ENCODE peak calls at places on chromosomes 2 and 18, in four cellular contexts. D is H1, Z is HepG2, J is K562. C is an unnamed sample.

GRCh38 chr2:138017824-138018223 is 53.6 kb downstream of the HNMT start:
- DNase-seq in D (no peak), Z (no peak), J (no peak), C (no peak)

GRCh38 chr2:103008586-103008985 is 246.8 kb downstream of the TMEM182 start:
- DNase-seq in D (peak; percentile 44), Z (peak; percentile 11), J (no peak), C (no peak)

GRCh38 chr18:36809590-36810381 is 19.0 kb downstream of the TPGS2 start:
- DNase-seq in D (no peak), Z (peak; percentile 56), J (peak; percentile 79), C (peak; percentile 39)

GRCh38 chr2:42113427-42113826 is 55.7 kb upstream of the EML4 start:
- DNase-seq in D (no peak), Z (no peak), J (no peak), C (no peak)

GRCh38 chr2:157748371-157749132 is 119.9 kb upstream of the ACVR1C start:
- DNase-seq in D (no peak), Z (no peak), J (no peak), C (no peak)

GRCh38 chr2:240820014-240820606 is at the start of gene KIF1A:
- DNase-seq in D (peak; percentile 84), Z (no peak), J (no peak), C (no peak)

GRCh38 chr2:43676322-43677050 is at the start of gene C1GALT1C1L:
- DNase-seq in D (no peak), Z (peak; percentile 22), J (peak; percentile 61), C (no peak)

GRCh38 chr2:129859141-129859540 is 120.3 kb upstream of the RAB6C start:
- DNase-seq in D (no peak), Z (no peak), J (no peak), C (no peak)

GRCh38 chr18:79641722-79642497 is 37.7 kb upstream of the CTDP1 start:
- DNase-seq in D (peak; percentile 37), Z (no peak), J (no peak), C (no peak)

GRCh38 chr2:68850524-68850923 is 20.7 kb downstream of the BMP10 start:
- DNase-seq in D (no peak), Z (no peak), J (no peak), C (no peak)

GRCh38 chr2:234950435-234950729 is 1.4 kb upstream of the SH3BP4 start:
- DNase-seq in D (no peak), Z (no peak), J (no peak), C (no peak)

GRCh38 chr2:173599821-173600354 is 245.2 kb downstream of the CDCA7 start:
- DNase-seq in D (no peak), Z (no peak), J (no peak), C (no peak)

GRCh38 chr18:45847119-45847518 is 21.6 kb downstream of the SIGLEC15 start:
- DNase-seq in D (no peak), Z (no peak), J (no peak), C (no peak)

GRCh38 chr18:45841765-45842442 is 16.4 kb downstream of the SIGLEC15 start:
- DNase-seq in D (no peak), Z (no peak), J (no peak), C (no peak)

GRCh38 chr18:45843019-45843418 is 17.5 kb downstream of the SIGLEC15 start:
- DNase-seq in D (no peak), Z (no peak), J (no peak), C (no peak)

GRCh38 chr18:45844938-45845337 is 19.5 kb downstream of the SIGLEC15 start:
- DNase-seq in D (no peak), Z (no peak), J (no peak), C (no peak)

DNA sequence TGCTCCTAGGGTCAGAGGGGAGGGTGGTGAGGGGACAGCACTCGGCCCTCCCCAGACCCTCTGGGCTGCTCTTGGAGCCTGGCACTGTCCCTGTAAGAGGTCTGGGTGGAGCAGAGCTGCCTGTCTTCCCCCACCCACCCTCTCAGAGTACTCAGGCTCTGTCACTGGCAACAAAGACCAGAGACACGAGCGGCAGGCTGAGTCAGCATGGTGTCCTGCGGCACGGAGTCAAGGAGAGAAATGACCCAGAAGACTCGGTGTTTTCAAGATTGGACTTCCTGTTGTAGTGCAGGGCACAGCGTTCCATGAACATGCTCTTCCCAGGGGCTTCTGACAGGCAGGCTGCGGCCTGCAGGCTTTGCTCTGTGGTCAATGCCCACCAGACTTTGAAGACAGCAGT is 19.9 kb downstream of the SIGLEC15 start:
- DNase-seq in D (no peak), Z (no peak), J (no peak), C (no peak)
- TF ChIP-seq CTCF in D (no peak), Z (no peak), J (no peak), C (no peak)

DNA sequence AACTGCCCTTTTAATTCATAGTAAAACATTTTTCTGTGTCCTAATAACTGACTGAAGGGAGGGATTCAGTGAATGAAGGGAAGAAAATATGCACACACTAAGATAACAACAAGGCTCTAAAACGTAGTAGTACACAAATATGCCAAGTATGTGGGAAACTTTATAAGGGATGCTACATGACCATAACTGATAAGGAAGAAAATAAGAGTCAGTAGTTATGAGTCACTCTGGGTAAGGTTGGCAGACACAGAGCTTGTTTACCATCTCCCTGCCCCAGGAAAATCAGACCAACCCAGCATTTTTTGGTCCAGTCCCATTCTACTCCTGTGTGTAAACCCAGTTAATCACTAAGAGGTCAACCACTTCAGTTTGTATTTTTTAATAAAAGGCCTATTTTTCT is 124.2 kb downstream of the RPRM start:
- DNase-seq in D (no peak), Z (no peak), J (no peak), C (no peak)
- TF ChIP-seq FOSL1 in D (no peak), Z (no peak), J (no peak), C (no peak)

DNA sequence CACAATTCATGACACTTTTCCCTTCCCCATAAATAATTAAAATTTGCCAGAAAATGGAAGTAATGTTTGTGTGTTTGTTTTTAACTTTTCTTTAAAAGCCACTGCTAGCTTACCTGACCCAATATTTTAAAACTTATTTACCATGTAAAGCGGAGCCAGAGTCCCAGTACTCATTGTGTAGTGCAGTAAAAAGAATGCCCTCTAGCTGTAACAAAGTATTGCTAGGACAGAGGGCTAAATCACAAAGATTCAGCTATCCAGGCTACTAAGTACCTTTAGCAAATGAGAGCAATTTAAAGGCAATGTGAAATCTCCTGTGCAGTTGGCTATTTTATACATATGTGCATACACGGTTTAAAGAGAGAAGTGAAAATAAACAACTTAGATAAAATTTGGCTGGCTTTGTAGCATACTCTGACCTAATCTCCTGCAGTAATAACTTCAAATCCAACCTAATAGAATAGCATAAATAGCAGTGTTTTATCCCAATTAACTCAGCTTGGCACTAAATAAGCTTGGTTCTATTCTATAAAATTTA is 997.4 kb upstream of the PIK3C3 start:
- DNase-seq in D (no peak), Z (no peak), J (no peak), C (no peak)
- TF ChIP-seq CTCF in D (no peak), Z (no peak), J (no peak), C (no peak)

GRCh38 chr2:64205415-64205814 is 61.2 kb upstream of the PELI1 start:
- DNase-seq in D (no peak), Z (no peak), J (no peak), C (no peak)

GRCh38 chr2:64204006-64204632 is 59.9 kb upstream of the PELI1 start:
- DNase-seq in D (no peak), Z (no peak), J (no peak), C (no peak)

GRCh38 chr2:64204716-64205115 is 60.5 kb upstream of the PELI1 start:
- DNase-seq in D (no peak), Z (no peak), J (no peak), C (no peak)

GRCh38 chr2:64202206-64202864 is 58.1 kb upstream of the PELI1 start:
- DNase-seq in D (no peak), Z (no peak), J (no peak), C (no peak)

GRCh38 chr2:64203131-64204005 is 59.1 kb upstream of the PELI1 start:
- DNase-seq in D (no peak), Z (no peak), J (no peak), C (no peak)
- TF ChIP-seq FOSL1 in D (no peak), Z (no peak), J (no peak), C (no peak)